ENCODE peak calls at places on chromosomes 13 and 19, in eight cellular contexts. F, J, N, R, H, E, D and K are unnamed samples.

GRCh38 chr19:343941-344624 is 513 bp downstream of the MIER2 start:
- DNase-seq in D (peak; percentile 54), N (no peak), R (peak; percentile 75), F (no peak), E (peak; percentile 59), J (no peak), H (no peak), K (peak; percentile 26)

GRCh38 chr13:57627663-57628062 is 3.9 kb upstream of the PCDH17 start:
- DNase-seq in D (peak; percentile 49), R (no peak), N (no peak), E (no peak), F (peak; percentile 12), H (peak; percentile 41), J (no peak), K (no peak)

GRCh38 chr19:16577531-16578052 is 5.4 kb upstream of the SLC35E1 start:
- DNase-seq in H (no peak), N (no peak), D (no peak), E (no peak), F (no peak), J (no peak), R (no peak), K (no peak)

GRCh38 chr13:19838726-19839342 is 24.6 kb downstream of the ZMYM5 start:
- DNase-seq in H (no peak), E (no peak), J (no peak), N (no peak), D (no peak), F (peak; percentile 79), R (no peak), K (no peak)

GRCh38 chr19:46717716-46718143 is 816 bp upstream of the PRKD2 start:
- DNase-seq in H (no peak), N (no peak), J (no peak), R (no peak), E (peak; percentile 58), F (no peak), D (no peak), K (no peak)

GRCh38 chr13:100922599-100922998 is 248.0 kb upstream of the TMTC4 start:
- DNase-seq in F (no peak), E (no peak), N (no peak), H (no peak), D (no peak), R (no peak), J (no peak), K (no peak)

GRCh38 chr13:73224708-73225107 is 165.9 kb downstream of the KLF5 start:
- DNase-seq in H (peak; percentile 19), F (peak; percentile 71), J (no peak), D (no peak), R (no peak), E (no peak), N (peak; percentile 85), K (no peak)

GRCh38 chr13:39313721-39314120 is 275.5 kb downstream of the NHLRC3 start:
- DNase-seq in R (no peak), E (no peak), N (peak; percentile 47), F (no peak), D (no peak), H (no peak), J (no peak), K (no peak)

GRCh38 chr13:70253411-70253810 is 145.2 kb upstream of the KLHL1 start:
- DNase-seq in D (no peak), J (no peak), E (no peak), N (peak; percentile 31), R (no peak), H (peak; percentile 41), F (peak; percentile 4), K (no peak)

GRCh38 chr19:18401580-18402112 is 4.2 kb upstream of the LRRC25 start:
- DNase-seq in F (peak; percentile 39), D (peak; percentile 82), R (peak; percentile 83), N (peak; percentile 60), E (no peak), H (peak; percentile 62), J (peak; percentile 58), K (peak; percentile 81)

GRCh38 chr19:54882758-54883157 is 8.7 kb downstream of the FCAR start:
- DNase-seq in R (no peak), N (no peak), H (peak; percentile 40), D (no peak), F (no peak), E (no peak), J (no peak), K (peak; percentile 28)

GRCh38 chr19:38654478-38655079 is 7.1 kb downstream of the ACTN4 start:
- DNase-seq in R (peak; percentile 77), E (no peak), J (no peak), N (no peak), F (peak; percentile 42), H (no peak), D (peak; percentile 86), K (no peak)

GRCh38 chr13:24742294-24742693 is 21.7 kb upstream of the RNF17 start:
- DNase-seq in H (no peak), F (no peak), E (no peak), N (peak; percentile 11), R (peak; percentile 76), J (no peak), D (no peak), K (peak; percentile 81)

GRCh38 chr13:106373989-106374572 is 161.4 kb downstream of the EFNB2 start:
- DNase-seq in H (no peak), R (peak; percentile 48), F (peak; percentile 71), N (peak; percentile 69), J (no peak), E (no peak), D (peak; percentile 84), K (no peak)

GRCh38 chr13:99998261-99998660 is 16.7 kb downstream of the ZIC2 start:
- DNase-seq in F (no peak), D (no peak), J (no peak), E (peak; percentile 44), H (no peak), R (no peak), N (no peak), K (no peak)

GRCh38 chr19:44603201-44603945 is 10.0 kb upstream of the IGSF23 start:
- DNase-seq in N (no peak), H (peak; percentile 48), J (no peak), F (peak; percentile 92), D (peak; percentile 73), E (no peak), R (no peak), K (no peak)

GRCh38 chr13:57640582-57640981 is 9.0 kb downstream of the PCDH17 start:
- DNase-seq in H (no peak), N (no peak), E (no peak), R (no peak), J (no peak), D (peak; percentile 33), F (peak; percentile 67), K (no peak)

GRCh38 chr13:71829542-71829941 is 37.5 kb downstream of the DACH1 start:
- DNase-seq in N (no peak), E (no peak), F (no peak), H (no peak), R (no peak), J (no peak), D (no peak), K (no peak)

GRCh38 chr19:55654833-55655647 is at the start of gene U2AF2:
- DNase-seq in J (peak; percentile 85), R (peak; percentile 99), E (peak; percentile 97), N (peak; percentile 81), H (peak; percentile 95), F (no peak), D (peak; percentile 80), K (peak; percentile 92)

GRCh38 chr13:26377038-26377437 is 123.1 kb downstream of the CDK8 start:
- DNase-seq in R (peak; percentile 81), F (no peak), N (peak; percentile 4), E (peak; percentile 59), J (peak; percentile 1), D (peak; percentile 32), H (peak; percentile 44), K (peak; percentile 80)

GRCh38 chr19:43594081-43594697 is 1.7 kb downstream of the IRGQ start:
- DNase-seq in H (no peak), F (no peak), R (no peak), D (no peak), E (no peak), J (no peak), N (no peak), K (no peak)
- H3K9ac ChIP-seq in H (no peak overlapping the region), F (peak overlapping the region; percentile 87), R (peak overlapping the region; percentile 95), D (peak overlapping the region; percentile 99), E (no peak overlapping the region), J (no peak overlapping the region), N (no peak overlapping the region), K (peak overlapping the region; percentile 89)

GRCh38 chr19:35123573-35123972 is 8.0 kb downstream of the FXYD3 start:
- DNase-seq in H (peak; percentile 81), F (no peak), R (no peak), J (no peak), E (no peak), N (peak; percentile 88), D (no peak), K (no peak)
- H3K9ac ChIP-seq in H (peak overlapping the region; percentile 72), F (no peak overlapping the region), R (no peak overlapping the region), J (peak overlapping the region; percentile 56), E (no peak overlapping the region), N (peak overlapping the region; percentile 35), D (peak overlapping the region; percentile 93), K (no peak overlapping the region)

GRCh38 chr13:30743319-30744055 is 8.1 kb downstream of the ALOX5AP start:
- DNase-seq in E (no peak), D (peak; percentile 100), F (peak; percentile 100), R (no peak), J (no peak), N (peak; percentile 95), H (peak; percentile 93), K (no peak)

GRCh38 chr13:30745917-30746686 is 10.8 kb downstream of the ALOX5AP start:
- DNase-seq in F (no peak), H (no peak), N (peak; percentile 11), R (no peak), D (peak; percentile 64), E (no peak), J (no peak), K (no peak)

GRCh38 chr13:30742896-30743295 is 7.6 kb downstream of the ALOX5AP start:
- DNase-seq in F (no peak), N (no peak), R (no peak), J (no peak), E (no peak), D (no peak), H (no peak), K (no peak)

GRCh38 chr13:30744686-30745085 is 9.3 kb downstream of the ALOX5AP start:
- DNase-seq in D (no peak), J (no peak), E (no peak), H (no peak), N (no peak), R (no peak), F (no peak), K (no peak)

GRCh38 chr13:30744056-30744684 is 8.8 kb downstream of the ALOX5AP start:
- DNase-seq in F (peak; percentile 69), H (peak; percentile 43), J (no peak), D (peak; percentile 86), E (no peak), N (peak; percentile 57), R (no peak), K (no peak)
- H3K9ac ChIP-seq in F (peak overlapping the region; percentile 50), H (no peak overlapping the region), J (no peak overlapping the region), D (no peak overlapping the region), E (no peak overlapping the region), N (no peak overlapping the region), R (no peak overlapping the region), K (no peak overlapping the region)

DNA sequence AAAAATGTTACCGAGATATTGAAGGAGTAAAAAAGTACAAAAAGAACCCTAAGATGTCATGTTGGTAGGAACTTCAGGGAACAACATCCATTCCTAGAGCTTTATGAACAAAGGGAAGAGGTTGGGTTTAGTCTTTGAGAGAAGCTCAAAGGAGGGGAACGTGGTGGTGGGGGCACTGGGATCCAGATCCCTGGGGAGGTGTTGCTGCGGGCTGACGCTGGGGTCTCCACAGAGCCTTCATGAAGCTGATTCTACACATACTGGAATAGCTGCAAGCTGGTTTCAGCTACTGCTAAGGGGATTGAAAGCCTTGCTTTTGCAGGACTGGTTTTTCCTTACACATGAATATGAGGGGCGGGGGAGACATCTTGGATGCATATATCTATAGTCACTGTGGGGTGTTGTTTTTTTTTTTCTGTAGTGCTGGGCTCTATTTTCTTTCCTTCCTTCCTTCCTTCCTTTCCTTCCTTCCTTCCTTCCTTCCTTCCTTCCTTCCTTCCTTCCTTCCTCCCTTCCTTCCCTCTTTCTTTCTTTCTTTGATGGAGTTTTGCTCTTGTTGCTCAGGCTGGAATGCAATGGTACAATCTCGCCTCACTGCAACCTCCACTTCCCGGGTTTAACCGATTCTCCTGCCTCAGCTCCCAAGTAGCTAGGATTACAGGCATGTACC is 6.5 kb upstream of the MZF1 start:
- DNase-seq in D (no peak), J (no peak), F (no peak), H (no peak), E (no peak), N (no peak), R (peak; percentile 22), K (no peak)
- H3K9ac ChIP-seq in D (peak overlapping the region; percentile 19), J (no peak overlapping the region), F (no peak overlapping the region), H (no peak overlapping the region), E (no peak overlapping the region), N (no peak overlapping the region), R (no peak overlapping the region), K (no peak overlapping the region)